ENCODE peak calls at places on chromosome 16, in seven cellular contexts. One of them, this sample, is unnamed.

GRCh38 chr16:51562896-51563295 is 411.8 kb upstream of the SALL1 start:
- DNase-seq in PC-3: no peak
- DNase-seq in MM.1S: no peak
- DNase-seq in HCT116: no peak
- DNase-seq in PC-9: no peak
- DNase-seq in GM23338: no peak
- DNase-seq in GM23248: no peak
- DNase-seq in this sample: no peak

GRCh38 chr16:47732806-47733150 is 271.6 kb downstream of the PHKB start:
- DNase-seq in PC-3: peak; percentile 71
- DNase-seq in GM23338: peak; percentile 19
- DNase-seq in MM.1S: no peak
- DNase-seq in PC-9: peak; percentile 53
- DNase-seq in GM23248: peak; percentile 87
- DNase-seq in HCT116: peak; percentile 10
- DNase-seq in this sample: no peak

GRCh38 chr16:10957771-10958486 is 13.6 kb downstream of the CLEC16A start:
- DNase-seq in GM23338: no peak
- DNase-seq in HCT116: no peak
- DNase-seq in GM23248: peak; percentile 44
- DNase-seq in PC-3: peak; percentile 43
- DNase-seq in PC-9: no peak
- DNase-seq in MM.1S: no peak
- DNase-seq in this sample: no peak

GRCh38 chr16:61128545-61129323 is 907.5 kb downstream of the CDH8 start:
- DNase-seq in PC-9: no peak
- DNase-seq in GM23338: peak; percentile 61
- DNase-seq in HCT116: no peak
- DNase-seq in MM.1S: no peak
- DNase-seq in PC-3: no peak
- DNase-seq in GM23248: no peak
- DNase-seq in this sample: no peak

GRCh38 chr16:57744646-57744903 is 9.0 kb downstream of the KATNB1 start:
- DNase-seq in PC-9: no peak
- DNase-seq in PC-3: no peak
- DNase-seq in MM.1S: no peak
- DNase-seq in GM23248: no peak
- DNase-seq in GM23338: no peak
- DNase-seq in HCT116: no peak
- DNase-seq in this sample: no peak

GRCh38 chr16:2511128-2511785 is 2.5 kb upstream of the ATP6V0C start:
- DNase-seq in MM.1S: no peak
- DNase-seq in HCT116: no peak
- DNase-seq in PC-3: no peak
- DNase-seq in PC-9: no peak
- DNase-seq in GM23248: peak; percentile 70
- DNase-seq in GM23338: peak; percentile 49
- DNase-seq in this sample: peak; percentile 74

GRCh38 chr16:9077001-9077809 is 14.2 kb upstream of the HAPSTR1 start:
- DNase-seq in HCT116: peak; percentile 47
- DNase-seq in PC-3: peak; percentile 64
- DNase-seq in MM.1S: peak; percentile 76
- DNase-seq in GM23338: no peak
- DNase-seq in GM23248: peak; percentile 88
- DNase-seq in PC-9: peak; percentile 63
- DNase-seq in this sample: no peak

GRCh38 chr16:65658339-65659275 is 536.7 kb upstream of the CDH11 start:
- DNase-seq in PC-3: peak; percentile 95
- DNase-seq in MM.1S: no peak
- DNase-seq in PC-9: no peak
- DNase-seq in GM23248: peak; percentile 96
- DNase-seq in HCT116: no peak
- DNase-seq in GM23338: peak; percentile 13
- DNase-seq in this sample: peak; percentile 39

GRCh38 chr16:35686595-35686994 is 2227.2 kb downstream of the TP53TG3F start:
- DNase-seq in PC-3: no peak
- DNase-seq in HCT116: no peak
- DNase-seq in GM23338: no peak
- DNase-seq in PC-9: no peak
- DNase-seq in MM.1S: no peak
- DNase-seq in GM23248: no peak
- DNase-seq in this sample: no peak

GRCh38 chr16:15035163-15035729 is 20.6 kb downstream of the NTAN1 start:
- DNase-seq in GM23248: no peak
- DNase-seq in PC-3: no peak
- DNase-seq in HCT116: no peak
- DNase-seq in MM.1S: peak; percentile 3
- DNase-seq in GM23338: no peak
- DNase-seq in PC-9: no peak
- DNase-seq in this sample: no peak

GRCh38 chr16:88298882-88299745 is 83.6 kb upstream of the ZNF469 start:
- DNase-seq in GM23248: peak; percentile 89
- DNase-seq in HCT116: no peak
- DNase-seq in PC-3: peak; percentile 28
- DNase-seq in PC-9: no peak
- DNase-seq in GM23338: no peak
- DNase-seq in MM.1S: no peak
- DNase-seq in this sample: no peak

GRCh38 chr16:66569131-66569530 is 2.9 kb downstream of the CMTM1 start:
- DNase-seq in PC-9: no peak
- DNase-seq in GM23248: peak; percentile 80
- DNase-seq in MM.1S: no peak
- DNase-seq in GM23338: no peak
- DNase-seq in PC-3: peak; percentile 14
- DNase-seq in HCT116: no peak
- DNase-seq in this sample: no peak

GRCh38 chr16:19678804-19679203 is 39.2 kb downstream of the KNOP1 start:
- DNase-seq in PC-3: no peak
- DNase-seq in GM23338: no peak
- DNase-seq in MM.1S: no peak
- DNase-seq in PC-9: no peak
- DNase-seq in GM23248: no peak
- DNase-seq in HCT116: no peak
- DNase-seq in this sample: no peak

GRCh38 chr16:27434141-27435051 is 32.4 kb downstream of the IL21R start:
- DNase-seq in GM23248: no peak
- DNase-seq in PC-3: no peak
- DNase-seq in MM.1S: no peak
- DNase-seq in GM23338: no peak
- DNase-seq in HCT116: no peak
- DNase-seq in PC-9: no peak
- DNase-seq in this sample: no peak

GRCh38 chr16:46862555-46863447 is 21.4 kb upstream of the GPT2 start:
- DNase-seq in PC-3: peak; percentile 30
- DNase-seq in MM.1S: no peak
- DNase-seq in PC-9: no peak
- DNase-seq in GM23338: no peak
- DNase-seq in HCT116: no peak
- DNase-seq in GM23248: peak; percentile 44
- DNase-seq in this sample: no peak

GRCh38 chr16:1870365-1871082 is 1.4 kb downstream of the MEIOB start:
- DNase-seq in GM23338: no peak
- DNase-seq in PC-9: no peak
- DNase-seq in PC-3: peak; percentile 84
- DNase-seq in MM.1S: no peak
- DNase-seq in GM23248: peak; percentile 90
- DNase-seq in HCT116: peak; percentile 48
- DNase-seq in this sample: peak; percentile 28

GRCh38 chr16:58499615-58500328 is at the start of gene NDRG4:
- DNase-seq in PC-3: peak; percentile 86
- DNase-seq in MM.1S: no peak
- DNase-seq in GM23338: peak; percentile 95
- DNase-seq in HCT116: peak; percentile 83
- DNase-seq in GM23248: peak; percentile 79
- DNase-seq in PC-9: peak; percentile 74
- DNase-seq in this sample: peak; percentile 79

GRCh38 chr16:24800586-24800985 is 45.2 kb upstream of the SLC5A11 start:
- DNase-seq in GM23248: peak; percentile 62
- DNase-seq in PC-3: peak; percentile 13
- DNase-seq in HCT116: no peak
- DNase-seq in PC-9: peak; percentile 26
- DNase-seq in MM.1S: no peak
- DNase-seq in GM23338: peak; percentile 17
- DNase-seq in this sample: no peak

GRCh38 chr16:87297918-87298631 is 19.1 kb downstream of the C16orf95 start:
- DNase-seq in PC-9: no peak
- DNase-seq in MM.1S: no peak
- DNase-seq in PC-3: peak; percentile 31
- DNase-seq in HCT116: no peak
- DNase-seq in GM23338: peak; percentile 92
- DNase-seq in GM23248: peak; percentile 54
- DNase-seq in this sample: peak; percentile 60

GRCh38 chr16:9094008-9094846 is 2.8 kb downstream of the HAPSTR1 start:
- DNase-seq in PC-9: no peak
- DNase-seq in GM23248: no peak
- DNase-seq in MM.1S: peak; percentile 44
- DNase-seq in PC-3: no peak
- DNase-seq in GM23338: no peak
- DNase-seq in HCT116: no peak
- DNase-seq in this sample: no peak

GRCh38 chr16:72400257-72401078 is 228.5 kb upstream of the PMFBP1 start:
- DNase-seq in GM23338: peak; percentile 84
- DNase-seq in PC-9: peak; percentile 23
- DNase-seq in MM.1S: peak; percentile 31
- DNase-seq in GM23248: peak; percentile 71
- DNase-seq in PC-3: peak; percentile 58
- DNase-seq in HCT116: peak; percentile 28
- DNase-seq in this sample: peak; percentile 67

GRCh38 chr16:73095142-73095791 is 47.3 kb upstream of the ZFHX3 start:
- DNase-seq in GM23338: no peak
- DNase-seq in PC-9: no peak
- DNase-seq in PC-3: peak; percentile 61
- DNase-seq in HCT116: no peak
- DNase-seq in MM.1S: no peak
- DNase-seq in GM23248: no peak
- DNase-seq in this sample: no peak

GRCh38 chr16:87556941-87557459 is 45.3 kb upstream of the JPH3 start:
- DNase-seq in PC-9: no peak
- DNase-seq in PC-3: no peak
- DNase-seq in GM23248: peak; percentile 46
- DNase-seq in HCT116: no peak
- DNase-seq in MM.1S: no peak
- DNase-seq in GM23338: no peak
- DNase-seq in this sample: no peak

DNA sequence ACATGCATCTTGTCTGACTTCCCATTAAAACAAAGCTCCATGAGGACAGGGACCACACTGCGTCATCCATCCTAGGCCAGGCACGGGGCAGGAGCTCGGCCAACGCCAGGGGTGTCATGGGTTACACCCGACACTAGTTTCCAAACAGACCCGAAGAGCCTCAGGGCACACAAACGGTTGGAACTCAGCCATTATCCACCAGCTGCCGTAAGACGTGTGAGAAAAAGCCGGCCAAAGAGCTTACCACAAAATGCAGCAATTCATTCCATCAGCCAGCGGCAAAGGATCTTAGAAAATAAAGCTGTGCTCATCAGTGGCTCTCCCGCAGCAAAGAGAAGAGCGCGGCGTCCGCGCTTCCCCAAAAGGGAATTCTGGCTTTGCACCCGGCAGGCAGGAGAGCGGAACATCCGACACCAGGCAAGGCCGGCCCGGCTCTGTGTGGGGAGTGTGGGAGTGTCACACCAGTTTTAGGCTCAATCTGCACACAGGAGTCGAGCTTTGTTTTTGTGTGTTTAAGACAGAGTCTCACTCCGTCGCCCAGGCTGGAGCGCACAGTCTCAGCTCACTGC is 1.7 kb downstream of the SLC38A8 start:
- DNase-seq in MM.1S: no peak
- DNase-seq in GM23248: peak; percentile 80
- DNase-seq in PC-9: peak; percentile 42
- DNase-seq in HCT116: no peak
- DNase-seq in PC-3: no peak
- DNase-seq in GM23338: no peak
- DNase-seq in this sample: no peak
- TF ChIP-seq EZH2 in MM.1S: no peak
- TF ChIP-seq EZH2 in GM23248: peak; percentile 76
- TF ChIP-seq EZH2 in PC-9: no peak
- TF ChIP-seq EZH2 in HCT116: no peak
- TF ChIP-seq EZH2 in PC-3: no peak
- TF ChIP-seq EZH2 in GM23338: no peak
- TF ChIP-seq EZH2 in this sample: no peak

DNA sequence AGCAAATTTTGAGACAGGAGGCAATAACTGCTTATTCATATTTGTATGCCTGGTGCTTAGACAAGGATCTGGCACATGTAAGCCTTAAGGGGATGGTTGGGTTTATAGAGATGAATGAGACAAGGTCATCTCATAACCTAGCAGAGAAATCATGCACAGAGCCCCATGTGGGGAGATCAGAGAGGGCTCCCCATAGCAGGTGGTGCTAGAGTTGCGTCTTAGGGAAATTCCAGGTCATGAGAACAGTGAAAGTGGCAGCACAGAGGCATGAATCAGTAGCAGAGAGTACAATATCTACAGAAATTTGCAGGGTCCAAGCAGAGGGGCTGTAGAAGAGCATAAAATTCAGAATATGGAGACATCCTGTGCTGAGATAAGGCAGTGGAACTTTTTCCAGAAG is 57.3 kb downstream of the SLC6A2 start:
- DNase-seq in GM23338: no peak
- DNase-seq in MM.1S: peak; percentile 25
- DNase-seq in HCT116: no peak
- DNase-seq in PC-3: no peak
- DNase-seq in PC-9: no peak
- DNase-seq in GM23248: no peak
- DNase-seq in this sample: no peak
- H3K9me2 ChIP-seq in GM23338: no peaks in the 10 kb centered on the region
- H3K9me2 ChIP-seq in MM.1S: no peaks in the 10 kb centered on the region
- H3K9me2 ChIP-seq in HCT116: no peaks in the 10 kb centered on the region
- H3K9me2 ChIP-seq in PC-3: no peaks in the 10 kb centered on the region
- H3K9me2 ChIP-seq in PC-9: no peaks in the 10 kb centered on the region
- H3K9me2 ChIP-seq in GM23248: no peaks in the 10 kb centered on the region
- H3K9me2 ChIP-seq in this sample: no peaks in the 10 kb centered on the region

GRCh38 chr16:275786-276232 is at the start of gene RGS11:
- DNase-seq in PC-9: no peak
- DNase-seq in PC-3: no peak
- DNase-seq in GM23248: peak; percentile 45
- DNase-seq in HCT116: no peak
- DNase-seq in GM23338: no peak
- DNase-seq in MM.1S: no peak
- DNase-seq in this sample: no peak
- TF ChIP-seq EZH2 in PC-9: no peak
- TF ChIP-seq EZH2 in PC-3: no peak
- TF ChIP-seq EZH2 in GM23248: no peak
- TF ChIP-seq EZH2 in HCT116: no peak
- TF ChIP-seq EZH2 in GM23338: no peak
- TF ChIP-seq EZH2 in MM.1S: no peak
- TF ChIP-seq EZH2 in this sample: no peak

DNA sequence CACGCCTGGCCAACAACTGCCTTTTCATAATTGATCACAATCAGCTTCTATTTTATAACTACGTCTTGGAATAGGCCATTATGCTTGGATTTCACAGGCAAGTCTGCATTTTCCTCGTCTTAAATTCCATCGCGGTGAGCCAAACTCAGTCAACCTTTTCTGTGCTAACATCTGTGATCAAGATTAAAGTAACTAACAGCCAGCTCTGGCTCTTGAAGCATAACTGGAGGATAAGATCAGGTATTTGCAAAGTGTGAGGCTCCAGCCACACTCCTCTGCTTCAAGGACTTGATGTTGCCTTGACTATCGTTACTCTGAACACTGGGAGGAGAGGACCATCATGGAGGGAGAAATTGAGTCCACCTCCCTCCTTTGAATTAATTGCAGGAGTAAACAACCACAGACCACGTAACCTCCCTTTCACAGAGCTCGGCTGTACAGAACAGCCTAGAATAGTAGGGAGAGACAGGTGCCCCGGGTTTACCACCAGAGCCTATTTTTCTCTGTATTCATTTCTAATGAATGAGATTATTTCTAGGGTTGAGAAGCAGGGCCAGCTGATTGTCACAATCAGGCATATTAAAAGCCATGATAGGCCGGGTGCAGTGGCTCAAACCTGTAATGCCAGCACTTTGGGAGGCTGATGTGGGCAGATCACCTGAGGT is 143.0 kb downstream of the XYLT1 start:
- DNase-seq in PC-9: no peak
- DNase-seq in GM23338: no peak
- DNase-seq in MM.1S: no peak
- DNase-seq in HCT116: no peak
- DNase-seq in PC-3: no peak
- DNase-seq in GM23248: no peak
- DNase-seq in this sample: no peak
- H3K9me2 ChIP-seq in PC-9: no peaks in the 10 kb centered on the region
- H3K9me2 ChIP-seq in GM23338: no peaks in the 10 kb centered on the region
- H3K9me2 ChIP-seq in MM.1S: no peaks in the 10 kb centered on the region
- H3K9me2 ChIP-seq in HCT116: no peaks in the 10 kb centered on the region
- H3K9me2 ChIP-seq in PC-3: no peaks in the 10 kb centered on the region
- H3K9me2 ChIP-seq in GM23248: no peaks in the 10 kb centered on the region
- H3K9me2 ChIP-seq in this sample: no peaks in the 10 kb centered on the region